ENCODE peak calls at places on chromosome 3, in four cellular contexts. One of them, this sample, is unnamed.
A peak's percentile ranks its signal among the peaks of the same experiment; 100 is the strongest.

GRCh38 chr3:113947372-113948014 is at the start of gene ZDHHC23:
- DNase-seq in T-helper 9 cell: peak; percentile 65
- DNase-seq in left cardiac atrium: peak; percentile 82
- DNase-seq in NCI-H748 treated with DMSO at 0.1 percent for 48 hours: peak; percentile 4
- DNase-seq in this sample: peak; percentile 57

GRCh38 chr3:43005253-43005652 is 26.1 kb downstream of the GASK1A start:
- DNase-seq in left cardiac atrium: no peak
- DNase-seq in T-helper 9 cell: no peak
- DNase-seq in NCI-H748 treated with DMSO at 0.1 percent for 48 hours: no peak
- DNase-seq in this sample: no peak

GRCh38 chr3:82005266-82005665 is 243.8 kb upstream of the GBE1 start:
- DNase-seq in left cardiac atrium: no peak
- DNase-seq in T-helper 9 cell: no peak
- DNase-seq in NCI-H748 treated with DMSO at 0.1 percent for 48 hours: no peak
- DNase-seq in this sample: no peak

GRCh38 chr3:76456322-76456721 is 583.6 kb upstream of the ROBO2 start:
- DNase-seq in NCI-H748 treated with DMSO at 0.1 percent for 48 hours: no peak
- DNase-seq in T-helper 9 cell: no peak
- DNase-seq in left cardiac atrium: no peak
- DNase-seq in this sample: no peak

GRCh38 chr3:129878355-129878754 is 15.2 kb downstream of the TMCC1 start:
- DNase-seq in T-helper 9 cell: no peak
- DNase-seq in NCI-H748 treated with DMSO at 0.1 percent for 48 hours: no peak
- DNase-seq in left cardiac atrium: no peak
- DNase-seq in this sample: no peak

GRCh38 chr3:165983284-165983683 is 146.1 kb upstream of the BCHE start:
- DNase-seq in left cardiac atrium: no peak
- DNase-seq in NCI-H748 treated with DMSO at 0.1 percent for 48 hours: no peak
- DNase-seq in T-helper 9 cell: no peak
- DNase-seq in this sample: no peak

GRCh38 chr3:87120850-87121249 is 106.3 kb upstream of the CHMP2B start:
- DNase-seq in left cardiac atrium: no peak
- DNase-seq in NCI-H748 treated with DMSO at 0.1 percent for 48 hours: peak; percentile 43
- DNase-seq in T-helper 9 cell: no peak
- DNase-seq in this sample: no peak

GRCh38 chr3:182979719-182980191 is 583 bp downstream of the DCUN1D1 start:
- DNase-seq in NCI-H748 treated with DMSO at 0.1 percent for 48 hours: peak; percentile 50
- DNase-seq in left cardiac atrium: peak; percentile 29
- DNase-seq in T-helper 9 cell: peak; percentile 2
- DNase-seq in this sample: no peak

GRCh38 chr3:110314512-110315114 is 757.0 kb upstream of the NECTIN3 start:
- DNase-seq in left cardiac atrium: peak; percentile 48
- DNase-seq in NCI-H748 treated with DMSO at 0.1 percent for 48 hours: peak; percentile 42
- DNase-seq in T-helper 9 cell: peak; percentile 34
- DNase-seq in this sample: no peak

GRCh38 chr3:37715358-37715757 is 146.3 kb upstream of the CTDSPL start:
- DNase-seq in NCI-H748 treated with DMSO at 0.1 percent for 48 hours: no peak
- DNase-seq in T-helper 9 cell: no peak
- DNase-seq in left cardiac atrium: no peak
- DNase-seq in this sample: no peak

GRCh38 chr3:57729339-57730039 is 26.6 kb upstream of the SLMAP start:
- DNase-seq in T-helper 9 cell: no peak
- DNase-seq in left cardiac atrium: no peak
- DNase-seq in NCI-H748 treated with DMSO at 0.1 percent for 48 hours: no peak
- DNase-seq in this sample: no peak

GRCh38 chr3:27479816-27480543 is 4.2 kb downstream of the SLC4A7 start:
- DNase-seq in T-helper 9 cell: no peak
- DNase-seq in left cardiac atrium: no peak
- DNase-seq in NCI-H748 treated with DMSO at 0.1 percent for 48 hours: no peak
- DNase-seq in this sample: no peak

GRCh38 chr3:18345015-18345367 is 80.1 kb downstream of the SATB1 start:
- DNase-seq in left cardiac atrium: no peak
- DNase-seq in NCI-H748 treated with DMSO at 0.1 percent for 48 hours: no peak
- DNase-seq in T-helper 9 cell: no peak
- DNase-seq in this sample: no peak

GRCh38 chr3:11662392-11662990 is 18.8 kb upstream of the VGLL4 start:
- DNase-seq in left cardiac atrium: no peak
- DNase-seq in T-helper 9 cell: no peak
- DNase-seq in NCI-H748 treated with DMSO at 0.1 percent for 48 hours: no peak
- DNase-seq in this sample: no peak

GRCh38 chr3:47613723-47614122 is 35.1 kb upstream of the CSPG5 start:
- DNase-seq in NCI-H748 treated with DMSO at 0.1 percent for 48 hours: no peak
- DNase-seq in T-helper 9 cell: no peak
- DNase-seq in left cardiac atrium: no peak
- DNase-seq in this sample: no peak

GRCh38 chr3:32818431-32819085 is 761 bp downstream of the TRIM71 start:
- DNase-seq in left cardiac atrium: no peak
- DNase-seq in T-helper 9 cell: no peak
- DNase-seq in NCI-H748 treated with DMSO at 0.1 percent for 48 hours: no peak
- DNase-seq in this sample: no peak

GRCh38 chr3:39146611-39147373 is 6.6 kb downstream of the CSRNP1 start:
- DNase-seq in T-helper 9 cell: peak; percentile 51
- DNase-seq in NCI-H748 treated with DMSO at 0.1 percent for 48 hours: no peak
- DNase-seq in left cardiac atrium: peak; percentile 87
- DNase-seq in this sample: no peak

GRCh38 chr3:184282941-184283340 is 7.1 kb downstream of the ECE2 start:
- DNase-seq in T-helper 9 cell: no peak
- DNase-seq in left cardiac atrium: no peak
- DNase-seq in NCI-H748 treated with DMSO at 0.1 percent for 48 hours: no peak
- DNase-seq in this sample: no peak

GRCh38 chr3:119221779-119222320 is 18.8 kb downstream of the B4GALT4 start:
- DNase-seq in left cardiac atrium: no peak
- DNase-seq in NCI-H748 treated with DMSO at 0.1 percent for 48 hours: no peak
- DNase-seq in T-helper 9 cell: no peak
- DNase-seq in this sample: no peak

GRCh38 chr3:152825566-152825965 is 9.4 kb upstream of the P2RY1 start:
- DNase-seq in T-helper 9 cell: no peak
- DNase-seq in NCI-H748 treated with DMSO at 0.1 percent for 48 hours: no peak
- DNase-seq in left cardiac atrium: no peak
- DNase-seq in this sample: no peak

GRCh38 chr3:10761583-10761982 is 54.4 kb upstream of the SLC6A11 start:
- DNase-seq in T-helper 9 cell: no peak
- DNase-seq in NCI-H748 treated with DMSO at 0.1 percent for 48 hours: no peak
- DNase-seq in left cardiac atrium: no peak
- DNase-seq in this sample: no peak

GRCh38 chr3:128253150-128253549 is 99.9 kb downstream of the EEFSEC start:
- DNase-seq in left cardiac atrium: no peak
- DNase-seq in T-helper 9 cell: no peak
- DNase-seq in NCI-H748 treated with DMSO at 0.1 percent for 48 hours: no peak
- DNase-seq in this sample: no peak

GRCh38 chr3:172577962-172578560 is 54.8 kb upstream of the TNFSF10 start:
- DNase-seq in NCI-H748 treated with DMSO at 0.1 percent for 48 hours: no peak
- DNase-seq in left cardiac atrium: no peak
- DNase-seq in T-helper 9 cell: no peak
- DNase-seq in this sample: no peak

GRCh38 chr3:43753743-43754142 is 63.0 kb downstream of the ABHD5 start:
- DNase-seq in T-helper 9 cell: no peak
- DNase-seq in left cardiac atrium: no peak
- DNase-seq in NCI-H748 treated with DMSO at 0.1 percent for 48 hours: no peak
- DNase-seq in this sample: no peak

GRCh38 chr3:126098391-126098858 is 14.5 kb upstream of the SLC41A3 start:
- DNase-seq in NCI-H748 treated with DMSO at 0.1 percent for 48 hours: no peak
- DNase-seq in T-helper 9 cell: no peak
- DNase-seq in left cardiac atrium: no peak
- DNase-seq in this sample: no peak

This sample was measured in DMS153.